ENCODE peak calls at places on chromosomes 7 and 10, in four cellular contexts. One of them, this sample, is unnamed.

GRCh38 chr10:30784896-30785605 is 155.5 kb upstream of the LYZL2 start:
- DNase-seq in A673: peak; percentile 72
- DNase-seq in H7: peak; percentile 96
- DNase-seq in uterus: peak; percentile 75
- DNase-seq in this sample: peak; percentile 95

GRCh38 chr7:150735596-150736358 is 1.4 kb upstream of the GIMAP5 start:
- DNase-seq in A673: no peak
- DNase-seq in H7: peak; percentile 73
- DNase-seq in uterus: no peak
- DNase-seq in this sample: no peak

GRCh38 chr7:150388306-150388705 is 9.2 kb downstream of the ZNF775 start:
- DNase-seq in A673: no peak
- DNase-seq in H7: no peak
- DNase-seq in uterus: no peak
- DNase-seq in this sample: no peak

GRCh38 chr10:114367676-114368391 is 36.5 kb downstream of the AFAP1L2 start:
- DNase-seq in A673: no peak
- DNase-seq in H7: no peak
- DNase-seq in uterus: peak; percentile 47
- DNase-seq in this sample: no peak

GRCh38 chr10:32582946-32583345 is 137.0 kb downstream of the CCDC7 start:
- DNase-seq in A673: peak; percentile 27
- DNase-seq in H7: no peak
- DNase-seq in uterus: no peak
- DNase-seq in this sample: no peak

GRCh38 chr7:16889851-16890443 is 8.2 kb upstream of the AGR3 start:
- DNase-seq in A673: no peak
- DNase-seq in H7: no peak
- DNase-seq in uterus: no peak
- DNase-seq in this sample: no peak

GRCh38 chr7:124162667-124163066 is 129.8 kb upstream of the TMEM229A start:
- DNase-seq in A673: peak; percentile 68
- DNase-seq in H7: no peak
- DNase-seq in uterus: no peak
- DNase-seq in this sample: peak; percentile 33

GRCh38 chr10:124447741-124448466 is 1.9 kb downstream of the NKX1-2 start:
- DNase-seq in A673: no peak
- DNase-seq in H7: peak; percentile 81
- DNase-seq in uterus: no peak
- DNase-seq in this sample: peak; percentile 44

GRCh38 chr10:125159486-125159931 is 854 bp downstream of the CTBP2 start:
- DNase-seq in A673: peak; percentile 43
- DNase-seq in H7: peak; percentile 72
- DNase-seq in uterus: peak; percentile 42
- DNase-seq in this sample: peak; percentile 56

GRCh38 chr10:103745264-103746247 is 109.8 kb downstream of the SH3PXD2A start:
- DNase-seq in A673: peak; percentile 46
- DNase-seq in H7: peak; percentile 62
- DNase-seq in uterus: no peak
- DNase-seq in this sample: no peak

GRCh38 chr10:118300266-118300665 is 41.9 kb downstream of the FAM204A start:
- DNase-seq in A673: no peak
- DNase-seq in H7: no peak
- DNase-seq in uterus: no peak
- DNase-seq in this sample: no peak

GRCh38 chr7:21086688-21087087 is 300.0 kb upstream of the SP8 start:
- DNase-seq in A673: no peak
- DNase-seq in H7: no peak
- DNase-seq in uterus: no peak
- DNase-seq in this sample: no peak

GRCh38 chr10:75433216-75433615 is 1.8 kb downstream of the LRMDA start:
- DNase-seq in A673: no peak
- DNase-seq in H7: no peak
- DNase-seq in uterus: no peak
- DNase-seq in this sample: no peak
- H3K4me3 ChIP-seq in A673: no peak overlapping the region
- H3K4me3 ChIP-seq in H7: no peak overlapping the region
- H3K4me3 ChIP-seq in uterus: no peak overlapping the region
- H3K4me3 ChIP-seq in this sample: no peak overlapping the region

DNA sequence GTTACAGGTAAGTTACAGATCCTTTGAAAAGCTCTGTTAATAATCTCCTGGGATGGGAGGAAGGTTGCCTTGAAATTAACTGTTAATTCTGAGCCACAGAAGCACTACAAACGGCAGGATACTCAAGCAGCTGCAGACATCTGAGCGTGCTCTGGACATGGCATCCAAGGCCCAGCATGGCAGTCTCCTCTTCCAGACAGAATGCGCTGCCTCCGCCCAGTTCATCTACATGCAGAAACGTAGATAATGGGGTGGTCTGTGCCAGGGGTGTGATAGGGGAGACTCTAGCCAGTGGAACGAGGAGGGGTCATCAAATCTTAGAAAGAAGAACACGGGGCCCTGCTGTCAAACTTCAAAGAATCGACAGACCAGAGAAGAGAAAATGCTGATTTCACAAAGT is 13.8 kb downstream of the VIPR2 start:
- DNase-seq in A673: no peak
- DNase-seq in H7: no peak
- DNase-seq in uterus: no peak
- DNase-seq in this sample: no peak
- H3K27me3 ChIP-seq in A673: peaks cover 27% of the 10 kb centered on the region
- H3K27me3 ChIP-seq in H7: no peaks in the 10 kb centered on the region
- H3K27me3 ChIP-seq in uterus: no peaks in the 10 kb centered on the region
- H3K27me3 ChIP-seq in this sample: no peaks in the 10 kb centered on the region

GRCh38 chr10:5524721-5525531 is at the start of gene CALML3:
- DNase-seq in A673: no peak
- DNase-seq in H7: no peak
- DNase-seq in uterus: no peak
- DNase-seq in this sample: no peak
- H3K4me3 ChIP-seq in A673: no peak within 1 kb of the TSS
- H3K4me3 ChIP-seq in H7: no peak within 1 kb of the TSS
- H3K4me3 ChIP-seq in uterus: no peak within 1 kb of the TSS
- H3K4me3 ChIP-seq in this sample: no peak within 1 kb of the TSS

DNA sequence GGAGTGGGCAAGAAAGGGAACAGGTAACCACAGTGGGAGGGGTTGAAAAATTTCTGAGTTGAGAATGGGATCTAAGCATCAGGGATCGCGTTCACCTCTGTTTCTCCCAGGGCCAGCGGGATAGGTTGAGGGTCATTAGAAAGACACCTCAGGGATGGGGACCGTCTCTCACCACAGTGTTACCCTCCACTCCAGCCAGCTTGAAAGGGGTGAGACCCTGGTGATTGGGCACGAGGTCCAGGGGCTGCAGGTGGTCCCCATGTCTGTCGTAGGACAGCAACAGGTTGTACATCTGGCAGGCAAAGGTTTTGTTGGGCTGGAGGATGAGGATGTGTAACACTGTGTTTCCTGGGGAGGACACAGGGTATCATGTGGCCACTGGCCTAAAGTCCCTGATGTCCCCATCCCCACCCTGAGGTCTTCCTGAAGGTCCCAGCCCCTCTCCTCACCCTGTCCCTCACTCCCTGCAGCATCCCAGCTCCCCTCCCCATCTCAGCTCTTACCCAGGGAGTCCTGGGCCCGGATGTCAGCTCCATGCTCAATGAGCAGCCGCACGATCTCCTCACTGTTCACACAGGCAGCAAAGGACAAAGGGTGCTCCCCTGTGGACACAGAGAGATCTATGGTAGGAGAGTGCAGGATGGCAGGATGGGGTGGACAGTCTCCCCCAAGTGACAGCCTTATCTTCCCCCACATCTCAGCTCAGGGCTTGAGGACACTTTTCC is 9.1 kb downstream of the TRPV6 start:
- DNase-seq in A673: no peak
- DNase-seq in H7: no peak
- DNase-seq in uterus: no peak
- DNase-seq in this sample: no peak
- H3K27me3 ChIP-seq in A673: peaks cover 4% of the 10 kb centered on the region
- H3K27me3 ChIP-seq in H7: no peaks in the 10 kb centered on the region
- H3K27me3 ChIP-seq in uterus: no peaks in the 10 kb centered on the region
- H3K27me3 ChIP-seq in this sample: no peaks in the 10 kb centered on the region

DNA sequence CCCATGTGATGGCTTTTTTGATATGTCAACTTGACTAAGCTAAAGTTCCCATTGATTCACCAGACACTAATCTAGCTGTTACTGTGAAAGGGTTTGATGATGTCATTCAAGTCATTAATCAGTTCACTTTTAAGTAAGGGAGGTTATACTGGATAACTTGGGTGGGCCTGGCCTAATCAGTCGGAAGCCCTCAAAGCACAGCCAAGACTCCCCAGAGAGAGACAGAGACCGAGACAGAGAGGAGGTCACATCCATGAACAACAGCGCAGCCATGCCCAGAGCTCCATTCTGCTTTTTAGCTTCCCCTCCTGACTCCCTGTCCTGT is 103.4 kb downstream of the TRIL start:
- DNase-seq in A673: no peak
- DNase-seq in H7: no peak
- DNase-seq in uterus: no peak
- DNase-seq in this sample: no peak
- H3K4me3 ChIP-seq in A673: peak overlapping the region; percentile 48
- H3K4me3 ChIP-seq in H7: no peak overlapping the region
- H3K4me3 ChIP-seq in uterus: no peak overlapping the region
- H3K4me3 ChIP-seq in this sample: no peak overlapping the region